ENCODE peak calls at places on chromosomes 11 and 22, in seven cellular contexts. D is fibroblast of gingiva, V is transverse colon, Z is heart left ventricle, U is NAMALWA, M is amniotic stem cell, P is uterus. B is an unnamed sample.

GRCh38 chr11:128492461-128492860 is 94.9 kb downstream of the ETS1 start:
- DNase-seq in D (no peak), V (no peak), Z (no peak), U (no peak), M (no peak), P (no peak), B (no peak)

GRCh38 chr11:119888119-119888518 is 159.1 kb upstream of the NECTIN1 start:
- DNase-seq in D (no peak), V (no peak), Z (no peak), U (no peak), M (no peak), P (no peak), B (no peak)

GRCh38 chr11:105838668-105839403 is 183.2 kb downstream of the MSANTD4 start:
- DNase-seq in D (peak), V (no peak), Z (no peak), U (no peak), M (no peak), P (no peak), B (no peak)

GRCh38 chr22:49827853-49828598 is at the start of gene BRD1:
- DNase-seq in D (peak), V (peak), Z (peak), U (peak), M (no peak), P (peak), B (peak)

GRCh38 chr11:60910281-60910687 is 3.7 kb upstream of the TMEM109 start:
- DNase-seq in D (no peak), V (peak), Z (no peak), U (peak), M (no peak), P (no peak), B (no peak)

GRCh38 chr11:134560066-134560465 is 148.0 kb upstream of the B3GAT1 start:
- DNase-seq in D (no peak), V (no peak), Z (no peak), U (no peak), M (no peak), P (no peak), B (no peak)

GRCh38 chr11:28702450-28702790 is 594.2 kb downstream of the METTL15 start:
- DNase-seq in D (no peak), V (no peak), Z (no peak), U (no peak), M (no peak), P (no peak), B (no peak)

GRCh38 chr22:25853078-25853477 is 111.1 kb downstream of the MYO18B start:
- DNase-seq in D (no peak), V (no peak), Z (no peak), U (no peak), M (no peak), P (no peak), B (no peak)

GRCh38 chr11:78532991-78533861 is 41.4 kb downstream of the NARS2 start:
- DNase-seq in D (no peak), V (no peak), Z (no peak), U (peak), M (no peak), P (no peak), B (no peak)

GRCh38 chr11:27420217-27420616 is 52.4 kb downstream of the LGR4 start:
- DNase-seq in D (no peak), V (no peak), Z (no peak), U (no peak), M (no peak), P (no peak), B (no peak)

GRCh38 chr22:23119492-23120414 is 22.0 kb downstream of the RSPH14 start:
- DNase-seq in D (no peak), V (no peak), Z (no peak), U (no peak), M (no peak), P (no peak), B (no peak)

GRCh38 chr11:28924007-28924406 is 815.8 kb downstream of the METTL15 start:
- DNase-seq in D (peak), V (no peak), Z (no peak), U (no peak), M (no peak), P (no peak), B (no peak)

GRCh38 chr11:113293936-113294335 is 20.4 kb upstream of the TTC12 start:
- DNase-seq in D (no peak), V (no peak), Z (no peak), U (no peak), M (no peak), P (no peak), B (no peak)

GRCh38 chr22:30742291-30743256 is 47.9 kb downstream of the OSBP2 start:
- DNase-seq in D (peak), V (no peak), Z (no peak), U (no peak), M (no peak), P (no peak), B (no peak)

GRCh38 chr11:37704791-37705190 is 1106.8 kb upstream of the RAG2 start:
- DNase-seq in D (no peak), V (no peak), Z (no peak), U (no peak), M (no peak), P (no peak), B (no peak)

GRCh38 chr11:60500276-60500935 is 7.8 kb downstream of the MS4A12 start:
- DNase-seq in D (no peak), V (no peak), Z (no peak), U (no peak), M (no peak), P (no peak), B (no peak)

GRCh38 chr11:74225565-74225964 is 54.5 kb downstream of the PPME1 start:
- DNase-seq in D (no peak), V (no peak), Z (no peak), U (no peak), M (no peak), P (no peak), B (no peak)

GRCh38 chr11:120027546-120028180 is 110.2 kb downstream of the TRIM29 start:
- DNase-seq in D (no peak), V (no peak), Z (no peak), U (no peak), M (no peak), P (no peak), B (no peak)

GRCh38 chr11:128086794-128087193 is 500.6 kb downstream of the ETS1 start:
- DNase-seq in D (no peak), V (no peak), Z (no peak), U (peak), M (no peak), P (no peak), B (no peak)

GRCh38 chr11:46308632-46309419 is 31.4 kb downstream of the CREB3L1 start:
- DNase-seq in D (peak), V (peak), Z (peak), U (peak), M (peak), P (peak), B (no peak)

GRCh38 chr11:123407124-123407995 is 22.7 kb upstream of the GRAMD1B start:
- DNase-seq in D (no peak), V (peak), Z (peak), U (peak), M (peak), P (no peak), B (no peak)

GRCh38 chr11:132803436-132803835 is 728.9 kb downstream of the OPCML start:
- DNase-seq in D (no peak), V (no peak), Z (no peak), U (no peak), M (no peak), P (no peak), B (no peak)

GRCh38 chr22:20751185-20751851 is 22.6 kb upstream of the SERPIND1 start:
- DNase-seq in D (no peak), V (no peak), Z (no peak), U (no peak), M (no peak), P (no peak), B (no peak)

GRCh38 chr11:68528630-68529029 is 68.1 kb downstream of the PPP6R3 start:
- DNase-seq in D (no peak), V (peak), Z (no peak), U (peak), M (no peak), P (no peak), B (no peak)

GRCh38 chr11:83736689-83737088 is 450.5 kb upstream of the CCDC90B start:
- DNase-seq in D (no peak), V (no peak), Z (no peak), U (no peak), M (no peak), P (no peak), B (no peak)

GRCh38 chr11:62543680-62544444 is 2.7 kb downstream of the AHNAK start:
- DNase-seq in D (no peak), V (no peak), Z (no peak), U (no peak), M (no peak), P (no peak), B (no peak)

GRCh38 chr22:35409783-35410662 is 10.1 kb downstream of the MCM5 start:
- DNase-seq in D (no peak), V (peak), Z (peak), U (peak), M (no peak), P (no peak), B (peak)

GRCh38 chr11:79667377-79667776 is 226.5 kb upstream of the TENM4 start:
- DNase-seq in D (no peak), V (no peak), Z (no peak), U (no peak), M (no peak), P (no peak), B (no peak)

GRCh38 chr11:117327567-117328413 is at the start of gene CEP164:
- DNase-seq in D (peak), V (peak), Z (peak), U (peak), M (peak), P (peak), B (peak)

GRCh38 chr11:113387605-113388211 is at the start of gene ANKK1:
- DNase-seq in D (no peak), V (peak), Z (no peak), U (no peak), M (no peak), P (no peak), B (no peak)

GRCh38 chr11:118918686-118919280 is 6.9 kb downstream of the BCL9L start:
- DNase-seq in D (peak), V (peak), Z (no peak), U (no peak), M (no peak), P (no peak), B (no peak)

B was measured in putamen.